ENCODE peak calls at places on chromosome 3, in six cellular contexts. F is fibroblast of pulmonary artery, R is upper lobe of left lung, Y is BJ, C is PC-9, Q is GM06990. W is an unnamed sample.

GRCh38 chr3:134677196-134677986 is 26.6 kb upstream of the KY start:
- DNase-seq in F (peak; percentile 11), R (peak; percentile 40), Y (no peak), C (peak; percentile 7), Q (peak; percentile 9), W (peak; percentile 58)

GRCh38 chr3:44509985-44510360 is 32.5 kb upstream of the ZNF445 start:
- DNase-seq in F (peak; percentile 20), R (no peak), Y (no peak), C (no peak), Q (no peak), W (no peak)

GRCh38 chr3:49723301-49723630 is 485 bp downstream of the GMPPB start:
- DNase-seq in F (peak; percentile 33), R (peak; percentile 89), Y (no peak), C (peak; percentile 55), Q (no peak), W (peak; percentile 60)

GRCh38 chr3:13279532-13279910 is 140.6 kb downstream of the NUP210 start:
- DNase-seq in F (no peak), R (no peak), Y (no peak), C (no peak), Q (no peak), W (no peak)

GRCh38 chr3:12964713-12965612 is 108.3 kb downstream of the IQSEC1 start:
- DNase-seq in F (no peak), R (no peak), Y (no peak), C (no peak), Q (no peak), W (no peak)

GRCh38 chr3:65783117-65783516 is 255.6 kb downstream of the MAGI1 start:
- DNase-seq in F (no peak), R (no peak), Y (no peak), C (no peak), Q (no peak), W (no peak)

GRCh38 chr3:149632225-149632624 is 25.6 kb downstream of the WWTR1 start:
- DNase-seq in F (no peak), R (no peak), Y (no peak), C (no peak), Q (no peak), W (no peak)

GRCh38 chr3:122484985-122485384 is 29.8 kb downstream of the KPNA1 start:
- DNase-seq in F (peak; percentile 65), R (no peak), Y (peak; percentile 1), C (peak; percentile 46), Q (no peak), W (no peak)

GRCh38 chr3:194572944-194573491 is 60.2 kb downstream of the TMEM44 start:
- DNase-seq in F (peak; percentile 69), R (no peak), Y (no peak), C (no peak), Q (no peak), W (no peak)

GRCh38 chr3:132593950-132594328 is 3.1 kb upstream of the ACKR4 start:
- DNase-seq in F (peak; percentile 65), R (no peak), Y (peak; percentile 66), C (no peak), Q (no peak), W (no peak)

GRCh38 chr3:183493296-183494045 is 62.0 kb downstream of the KLHL6 start:
- DNase-seq in F (no peak), R (peak; percentile 10), Y (no peak), C (no peak), Q (no peak), W (no peak)

GRCh38 chr3:72340056-72340455 is 508.2 kb downstream of the SHQ1 start:
- DNase-seq in F (no peak), R (no peak), Y (no peak), C (no peak), Q (no peak), W (no peak)

GRCh38 chr3:49841126-49841525 is 15.2 kb downstream of the TRAIP start:
- DNase-seq in F (peak; percentile 44), R (no peak), Y (no peak), C (peak; percentile 21), Q (no peak), W (peak; percentile 59)

GRCh38 chr3:111763101-111763500 is 96.0 kb upstream of the PHLDB2 start:
- DNase-seq in F (peak; percentile 42), R (no peak), Y (no peak), C (no peak), Q (no peak), W (no peak)

GRCh38 chr3:105527538-105527937 is 160.8 kb downstream of the ALCAM start:
- DNase-seq in F (no peak), R (no peak), Y (no peak), C (no peak), Q (no peak), W (no peak)

GRCh38 chr3:2540115-2540514 is 441.4 kb downstream of the CNTN4 start:
- DNase-seq in F (no peak), R (no peak), Y (no peak), C (no peak), Q (no peak), W (no peak)

GRCh38 chr3:23829242-23829934 is 23.6 kb downstream of the UBE2E1 start:
- DNase-seq in F (no peak), R (no peak), Y (no peak), C (no peak), Q (peak; percentile 80), W (no peak)

GRCh38 chr3:156174229-156174847 is 54.0 kb downstream of the KCNAB1 start:
- DNase-seq in F (peak; percentile 76), R (no peak), Y (no peak), C (no peak), Q (no peak), W (no peak)

GRCh38 chr3:58012302-58012701 is 4.1 kb downstream of the FLNB start:
- DNase-seq in F (no peak), R (no peak), Y (no peak), C (no peak), Q (peak; percentile 43), W (no peak)

GRCh38 chr3:43793648-43794372 is 103.1 kb downstream of the ABHD5 start:
- DNase-seq in F (no peak), R (no peak), Y (no peak), C (no peak), Q (no peak), W (no peak)

GRCh38 chr3:146577662-146578061 is 27.5 kb downstream of the PLSCR5 start:
- DNase-seq in F (peak; percentile 88), R (no peak), Y (no peak), C (peak; percentile 12), Q (no peak), W (peak; percentile 18)

GRCh38 chr3:56612146-56612545 is 55.2 kb downstream of the CCDC66 start:
- DNase-seq in F (no peak), R (no peak), Y (no peak), C (no peak), Q (no peak), W (no peak)

GRCh38 chr3:44624696-44625528 is at the start of gene ZNF197:
- DNase-seq in F (peak; percentile 92), R (peak; percentile 88), Y (peak; percentile 56), C (peak; percentile 74), Q (peak; percentile 73), W (peak; percentile 93)

GRCh38 chr3:173553635-173554280 is 156.2 kb downstream of the NLGN1 start:
- DNase-seq in F (peak; percentile 56), R (no peak), Y (no peak), C (peak; percentile 4), Q (no peak), W (peak; percentile 14)

GRCh38 chr3:170417090-170417489 is 1.6 kb upstream of the CLDN11 start:
- DNase-seq in F (no peak), R (no peak), Y (no peak), C (no peak), Q (no peak), W (no peak)

GRCh38 chr3:119195911-119196310 is 22.5 kb downstream of the UPK1B start:
- DNase-seq in F (peak; percentile 40), R (no peak), Y (no peak), C (no peak), Q (no peak), W (no peak)

GRCh38 chr3:139538733-139539132 is 809 bp downstream of the RBP1 start:
- DNase-seq in F (peak; percentile 60), R (no peak), Y (no peak), C (no peak), Q (no peak), W (no peak)

GRCh38 chr3:139534992-139535879 is 4.3 kb downstream of the RBP1 start:
- DNase-seq in F (peak; percentile 84), R (no peak), Y (no peak), C (peak; percentile 75), Q (no peak), W (peak; percentile 61)

GRCh38 chr3:139540686-139541085 is 1.1 kb upstream of the RBP1 start:
- DNase-seq in F (no peak), R (no peak), Y (no peak), C (no peak), Q (no peak), W (no peak)

GRCh38 chr3:139537325-139537724 is 2.2 kb downstream of the RBP1 start:
- DNase-seq in F (peak; percentile 15), R (no peak), Y (no peak), C (peak; percentile 35), Q (no peak), W (peak; percentile 39)

GRCh38 chr3:139537795-139538538 is 1.6 kb downstream of the RBP1 start:
- DNase-seq in F (no peak), R (no peak), Y (no peak), C (no peak), Q (no peak), W (no peak)
- H3K4me3 ChIP-seq in F (no peak overlapping the region), R (no peak overlapping the region), Y (no peak overlapping the region), C (no peak overlapping the region), Q (no peak overlapping the region), W (no peak overlapping the region)

GRCh38 chr3:126463521-126463920 is 12.2 kb downstream of the ZXDC start:
- DNase-seq in F (no peak), R (no peak), Y (no peak), C (no peak), Q (no peak), W (no peak)
- H3K4me3 ChIP-seq in F (no peak overlapping the region), R (no peak overlapping the region), Y (no peak overlapping the region), C (no peak overlapping the region), Q (no peak overlapping the region), W (no peak overlapping the region)

GRCh38 chr3:39222462-39222861 is 30.1 kb upstream of the XIRP1 start:
- DNase-seq in F (no peak), R (no peak), Y (no peak), C (no peak), Q (no peak), W (no peak)
- H3K4me3 ChIP-seq in F (no peak overlapping the region), R (no peak overlapping the region), Y (no peak overlapping the region), C (no peak overlapping the region), Q (no peak overlapping the region), W (no peak overlapping the region)

DNA sequence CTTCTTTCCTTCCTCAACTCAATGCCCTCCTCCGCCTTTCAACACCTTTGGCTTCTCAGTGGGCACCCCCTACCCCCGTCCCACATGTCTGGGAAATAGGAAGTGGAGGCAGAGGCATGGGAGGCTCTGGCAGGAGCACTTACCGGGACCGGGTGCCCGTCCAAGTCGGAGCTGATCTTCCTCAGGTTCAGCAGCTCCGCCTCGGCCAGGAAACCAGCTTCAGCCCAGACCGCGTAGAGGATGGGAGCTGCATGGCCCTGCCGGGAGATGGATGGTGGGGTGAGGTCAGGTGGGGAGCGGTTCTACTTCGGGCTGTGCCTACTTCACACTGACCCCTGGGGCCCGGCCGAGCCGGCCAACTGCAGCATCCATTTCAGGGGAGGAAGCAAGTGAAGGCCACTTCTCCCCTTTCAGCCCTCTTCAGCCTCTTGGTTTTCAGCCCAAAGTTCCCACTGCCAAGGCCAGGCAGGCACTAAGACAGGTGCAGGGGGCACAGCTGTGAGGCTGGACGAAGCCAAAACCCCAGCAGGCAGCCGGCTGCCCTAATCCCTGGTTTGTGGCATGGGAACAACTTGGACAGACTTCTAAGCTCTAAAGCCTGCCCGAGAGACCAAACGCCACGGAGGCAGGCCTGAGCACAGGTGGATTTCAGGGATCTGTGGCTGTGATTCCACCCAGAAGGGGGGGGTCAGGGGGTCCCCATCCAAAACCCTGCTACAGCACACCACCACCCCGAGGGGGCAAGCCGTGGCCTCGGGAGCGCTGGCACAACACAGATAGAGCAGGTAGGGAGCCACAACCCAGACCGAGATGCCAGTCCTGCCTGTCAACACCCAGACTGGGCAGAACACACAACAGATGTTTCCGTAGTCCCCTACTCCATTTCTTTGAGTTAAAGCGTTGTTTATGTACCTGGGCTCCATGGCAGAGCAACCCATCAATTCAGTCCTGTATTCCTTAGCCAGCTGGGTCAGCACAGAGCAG is 14.5 kb downstream of the TKT start:
- DNase-seq in F (no peak), R (no peak), Y (no peak), C (no peak), Q (no peak), W (no peak)
- H3K4me3 ChIP-seq in F (no peak overlapping the region), R (no peak overlapping the region), Y (no peak overlapping the region), C (no peak overlapping the region), Q (no peak overlapping the region), W (no peak overlapping the region)

W was measured in WERI-Rb-1.